ENCODE peak calls at places on chromosomes 2 and 18, in five cellular contexts. T is mucosa of descending colon, Y is SJCRH30, Q is gastrocnemius medialis, I is adrenal gland. F is an unnamed sample.
A peak's percentile ranks its signal among the peaks of the same experiment; 100 is the strongest.

GRCh38 chr2:143802871-143803650 is 673.8 kb downstream of the ARHGAP15 start:
- DNase-seq in T (no peak), Y (no peak), Q (no peak), I (no peak), F (no peak)

GRCh38 chr2:36245632-36246031 is 109.9 kb upstream of the CRIM1 start:
- DNase-seq in T (no peak), Y (no peak), Q (no peak), I (no peak), F (no peak)

GRCh38 chr2:217802261-217802660 is 200.5 kb downstream of the TNS1 start:
- DNase-seq in T (no peak), Y (no peak), Q (peak; percentile 13), I (no peak), F (no peak)

GRCh38 chr2:3408781-3409180 is 29.3 kb downstream of the TRAPPC12 start:
- DNase-seq in T (no peak), Y (no peak), Q (no peak), I (no peak), F (no peak)

GRCh38 chr2:236657215-236657614 is 87.6 kb downstream of the ACKR3 start:
- DNase-seq in T (no peak), Y (no peak), Q (no peak), I (no peak), F (peak; percentile 88)

GRCh38 chr2:26591619-26592505 is 49.3 kb downstream of the CIB4 start:
- DNase-seq in T (peak; percentile 24), Y (no peak), Q (peak; percentile 4), I (no peak), F (no peak)

GRCh38 chr2:121390082-121390481 is 105.1 kb upstream of the TFCP2L1 start:
- DNase-seq in T (no peak), Y (no peak), Q (no peak), I (no peak), F (no peak)

GRCh38 chr2:223285505-223286265 is 233.7 kb downstream of the KCNE4 start:
- DNase-seq in T (no peak), Y (no peak), Q (no peak), I (no peak), F (no peak)

GRCh38 chr18:73232933-73233332 is 365.1 kb upstream of the NETO1 start:
- DNase-seq in T (no peak), Y (no peak), Q (no peak), I (no peak), F (no peak)

GRCh38 chr2:7517122-7517487 is 599.9 kb downstream of the RNF144A start:
- DNase-seq in T (no peak), Y (no peak), Q (no peak), I (no peak), F (no peak)

GRCh38 chr2:144432014-144432413 is 87.9 kb downstream of the ZEB2 start:
- DNase-seq in T (no peak), Y (no peak), Q (no peak), I (no peak), F (no peak)

GRCh38 chr2:241730679-241731293 is 3.6 kb upstream of the D2HGDH start:
- DNase-seq in T (no peak), Y (no peak), Q (no peak), I (no peak), F (no peak)

GRCh38 chr2:96315400-96316071 is 9.6 kb upstream of the ITPRIPL1 start:
- DNase-seq in T (no peak), Y (peak; percentile 86), Q (no peak), I (no peak), F (no peak)

GRCh38 chr2:47033102-47033880 is 117.7 kb upstream of the MCFD2 start:
- DNase-seq in T (peak; percentile 52), Y (peak; percentile 85), Q (peak; percentile 56), I (no peak), F (no peak)

GRCh38 chr2:43539991-43540860 is 55.6 kb downstream of the THADA start:
- DNase-seq in T (no peak), Y (no peak), Q (peak; percentile 90), I (peak; percentile 83), F (peak; percentile 96)

GRCh38 chr18:53698907-53699306 is 525.6 kb downstream of the MBD2 start:
- DNase-seq in T (no peak), Y (peak; percentile 26), Q (no peak), I (peak; percentile 19), F (no peak)

GRCh38 chr2:85288244-85288725 is 39.5 kb downstream of the TGOLN2 start:
- DNase-seq in T (no peak), Y (no peak), Q (no peak), I (no peak), F (no peak)

GRCh38 chr2:56012216-56012615 is 88.6 kb upstream of the EFEMP1 start:
- DNase-seq in T (no peak), Y (no peak), Q (no peak), I (no peak), F (no peak)

GRCh38 chr2:77099961-77100360 is 422.2 kb downstream of the LRRTM4 start:
- DNase-seq in T (no peak), Y (no peak), Q (no peak), I (no peak), F (no peak)

GRCh38 chr18:75123113-75123512 is 85.8 kb downstream of the PTGR3 start:
- DNase-seq in T (no peak), Y (no peak), Q (no peak), I (no peak), F (no peak)

GRCh38 chr18:8721094-8721669 is 15.8 kb downstream of the MTCL1 start:
- DNase-seq in T (no peak), Y (no peak), Q (no peak), I (no peak), F (no peak)

GRCh38 chr2:69081757-69082156 is 68.8 kb downstream of the ANTXR1 start:
- DNase-seq in T (no peak), Y (no peak), Q (no peak), I (no peak), F (no peak)

GRCh38 chr2:20620271-20620681 is 30.6 kb downstream of the HS1BP3 start:
- DNase-seq in T (no peak), Y (no peak), Q (no peak), I (no peak), F (no peak)

GRCh38 chr2:20618468-20618885 is 32.4 kb downstream of the HS1BP3 start:
- DNase-seq in T (peak; percentile 65), Y (no peak), Q (peak; percentile 88), I (peak; percentile 88), F (no peak)

GRCh38 chr2:20618886-20619521 is 31.9 kb downstream of the HS1BP3 start:
- DNase-seq in T (peak; percentile 45), Y (no peak), Q (no peak), I (no peak), F (no peak)

GRCh38 chr2:20620696-20621365 is 30.1 kb downstream of the HS1BP3 start:
- DNase-seq in T (no peak), Y (peak; percentile 68), Q (no peak), I (no peak), F (no peak)

DNA sequence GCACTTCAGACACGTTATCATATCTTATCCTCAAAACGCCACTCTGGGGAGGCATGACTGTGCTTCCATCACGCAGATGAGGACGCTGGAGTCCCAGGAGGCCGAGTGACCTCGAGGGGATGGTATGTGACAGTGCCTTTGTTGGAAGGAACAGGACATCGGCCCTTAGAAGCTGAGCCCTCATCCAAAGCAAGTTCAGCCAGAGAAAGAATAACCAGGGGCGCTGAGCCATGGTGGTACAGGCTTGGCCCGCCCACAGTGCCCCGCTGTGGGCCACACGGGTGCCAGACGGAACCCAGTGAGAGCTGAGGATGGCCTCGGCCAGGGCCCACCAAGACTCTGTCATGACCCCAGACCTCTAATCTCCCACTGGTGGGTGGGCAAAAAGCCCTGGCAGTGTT is 31.3 kb downstream of the HS1BP3 start:
- DNase-seq in T (peak; percentile 30), Y (no peak), Q (peak; percentile 46), I (peak; percentile 67), F (no peak)
- H3K4me1 ChIP-seq in T (peaks cover 8% of the 10 kb centered on the region), Y (peaks cover 91% of the 10 kb centered on the region), Q (peaks cover 91% of the 10 kb centered on the region), I (peaks cover 35% of the 10 kb centered on the region), F (peaks cover 90% of the 10 kb centered on the region)

GRCh38 chr2:232307854-232308253 is 70.7 kb upstream of the ALPP start:
- DNase-seq in T (no peak), Y (no peak), Q (no peak), I (no peak), F (no peak)

GRCh38 chr2:232310189-232310588 is 68.4 kb upstream of the ALPP start:
- DNase-seq in T (no peak), Y (no peak), Q (no peak), I (no peak), F (no peak)

GRCh38 chr2:232308986-232309385 is 69.6 kb upstream of the ALPP start:
- DNase-seq in T (no peak), Y (no peak), Q (no peak), I (no peak), F (no peak)

GRCh38 chr2:232310690-232311089 is 67.9 kb upstream of the ALPP start:
- DNase-seq in T (no peak), Y (no peak), Q (no peak), I (no peak), F (no peak)

DNA sequence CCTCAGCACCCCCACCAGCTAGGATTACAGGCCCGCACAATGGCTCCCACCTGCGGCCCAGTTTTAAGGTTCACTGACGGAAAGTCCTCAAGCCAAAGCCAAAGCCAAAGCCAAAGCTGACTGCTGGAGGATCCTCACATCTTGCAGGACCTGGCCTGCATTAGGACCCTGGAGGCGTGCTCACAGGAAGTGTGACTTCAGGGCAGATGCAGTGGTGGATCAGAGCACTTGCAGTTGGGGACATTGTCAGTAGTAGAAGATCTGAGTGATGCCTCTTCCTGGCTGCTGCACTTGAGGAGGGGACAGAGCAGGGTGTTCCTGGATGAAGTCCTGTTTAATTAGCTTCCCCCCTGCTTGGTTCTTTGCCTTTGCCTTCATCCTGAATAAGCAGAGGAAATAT is 69.0 kb upstream of the ALPP start:
- DNase-seq in T (no peak), Y (no peak), Q (no peak), I (no peak), F (no peak)
- H3K4me1 ChIP-seq in T (no peaks in the 10 kb centered on the region), Y (no peaks in the 10 kb centered on the region), Q (peaks cover 5% of the 10 kb centered on the region), I (peaks cover 9% of the 10 kb centered on the region), F (no peaks in the 10 kb centered on the region)

DNA sequence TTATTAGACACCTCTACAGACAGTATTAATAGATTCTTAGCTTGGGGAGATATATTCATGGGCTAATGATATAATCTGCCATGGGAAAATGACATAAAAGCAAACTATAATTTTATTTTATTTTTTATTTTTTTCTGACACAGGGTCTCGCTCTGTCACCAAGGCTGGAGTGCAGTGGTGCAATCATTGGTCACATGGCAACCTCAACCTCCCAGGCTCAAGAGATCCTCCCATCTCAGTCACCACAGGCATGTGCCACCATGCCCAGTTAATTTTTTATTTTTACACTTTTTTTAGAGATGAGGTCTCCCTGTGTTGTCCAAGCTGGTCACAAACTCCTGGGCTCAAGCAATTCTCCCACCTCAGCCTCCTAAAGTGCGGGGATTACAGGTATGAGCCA is 39.3 kb downstream of the RTN4 start:
- DNase-seq in T (no peak), Y (no peak), Q (peak; percentile 63), I (peak; percentile 57), F (no peak)
- H3K4me1 ChIP-seq in T (peaks cover 52% of the 10 kb centered on the region), Y (peaks cover 10% of the 10 kb centered on the region), Q (peaks cover 62% of the 10 kb centered on the region), I (peaks cover 61% of the 10 kb centered on the region), F (peaks cover 100% of the 10 kb centered on the region)

DNA sequence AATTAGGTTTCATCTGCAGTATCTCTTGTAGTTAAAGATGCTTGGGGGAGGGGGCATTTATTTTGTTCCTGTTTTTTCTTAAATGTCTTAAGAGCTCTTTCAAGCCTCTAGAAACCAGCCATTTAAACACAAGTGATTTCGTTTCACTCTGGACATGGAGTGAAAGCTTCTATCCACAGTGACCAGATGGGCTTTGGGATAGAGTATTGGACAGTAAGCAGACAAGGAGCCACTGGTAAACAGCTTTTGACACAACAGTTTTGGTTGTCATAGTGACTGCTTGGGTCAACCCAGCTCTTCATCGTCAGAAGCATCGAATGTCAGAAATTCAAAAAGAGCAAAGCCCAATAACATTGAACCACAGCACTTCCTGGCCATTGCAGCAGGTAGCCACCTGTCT is 4.9 kb downstream of the QPCT start:
- DNase-seq in T (no peak), Y (no peak), Q (no peak), I (no peak), F (no peak)
- H3K4me1 ChIP-seq in T (peaks cover 21% of the 10 kb centered on the region), Y (peaks cover 29% of the 10 kb centered on the region), Q (peaks cover 5% of the 10 kb centered on the region), I (no peaks in the 10 kb centered on the region), F (peaks cover 11% of the 10 kb centered on the region)